ENCODE peak calls at places on chromosome 18, in ten cellular contexts. One of them, this sample, is unnamed.

GRCh38 chr18:64175432-64175831 is 26.5 kb upstream of the LINC00305 start:
- DNase-seq in caudate nucleus: no peak
- DNase-seq in mammary epithelial cell: no peak
- DNase-seq in stimulated activated CD8-positive, alpha-beta memory T cell treated with anti-CD3 and anti-CD28 coated beads, Interleukin-4, amount 100 ng/mL, for 1 hour: no peak
- DNase-seq in activated CD4-positive, alpha-beta T cell treated with anti-CD3 and anti-CD28 coated beads for 24 hours: no peak
- DNase-seq in G401: no peak
- DNase-seq in A549: no peak
- DNase-seq in ovary: no peak
- DNase-seq in lower lobe of right lung: no peak
- DNase-seq in foreskin fibroblast: no peak
- DNase-seq in this sample: no peak

GRCh38 chr18:7749510-7749981 is 182.4 kb downstream of the PTPRM start:
- DNase-seq in caudate nucleus: no peak
- DNase-seq in mammary epithelial cell: no peak
- DNase-seq in stimulated activated CD8-positive, alpha-beta memory T cell treated with anti-CD3 and anti-CD28 coated beads, Interleukin-4, amount 100 ng/mL, for 1 hour: no peak
- DNase-seq in activated CD4-positive, alpha-beta T cell treated with anti-CD3 and anti-CD28 coated beads for 24 hours: no peak
- DNase-seq in G401: no peak
- DNase-seq in A549: no peak
- DNase-seq in ovary: no peak
- DNase-seq in lower lobe of right lung: no peak
- DNase-seq in foreskin fibroblast: no peak
- DNase-seq in this sample: no peak

GRCh38 chr18:22203035-22203434 is 33.6 kb downstream of the GATA6 start:
- DNase-seq in caudate nucleus: no peak
- DNase-seq in mammary epithelial cell: no peak
- DNase-seq in stimulated activated CD8-positive, alpha-beta memory T cell treated with anti-CD3 and anti-CD28 coated beads, Interleukin-4, amount 100 ng/mL, for 1 hour: no peak
- DNase-seq in activated CD4-positive, alpha-beta T cell treated with anti-CD3 and anti-CD28 coated beads for 24 hours: no peak
- DNase-seq in G401: no peak
- DNase-seq in A549: no peak
- DNase-seq in ovary: no peak
- DNase-seq in lower lobe of right lung: no peak
- DNase-seq in foreskin fibroblast: no peak
- DNase-seq in this sample: no peak

GRCh38 chr18:62418258-62418657 is 93.1 kb downstream of the TNFRSF11A start:
- DNase-seq in caudate nucleus: no peak
- DNase-seq in mammary epithelial cell: no peak
- DNase-seq in stimulated activated CD8-positive, alpha-beta memory T cell treated with anti-CD3 and anti-CD28 coated beads, Interleukin-4, amount 100 ng/mL, for 1 hour: no peak
- DNase-seq in activated CD4-positive, alpha-beta T cell treated with anti-CD3 and anti-CD28 coated beads for 24 hours: no peak
- DNase-seq in G401: no peak
- DNase-seq in A549: no peak
- DNase-seq in ovary: no peak
- DNase-seq in lower lobe of right lung: no peak
- DNase-seq in foreskin fibroblast: no peak
- DNase-seq in this sample: no peak

GRCh38 chr18:58532298-58532697 is 96.6 kb downstream of the ALPK2 start:
- DNase-seq in caudate nucleus: no peak
- DNase-seq in mammary epithelial cell: no peak
- DNase-seq in stimulated activated CD8-positive, alpha-beta memory T cell treated with anti-CD3 and anti-CD28 coated beads, Interleukin-4, amount 100 ng/mL, for 1 hour: no peak
- DNase-seq in activated CD4-positive, alpha-beta T cell treated with anti-CD3 and anti-CD28 coated beads for 24 hours: no peak
- DNase-seq in G401: no peak
- DNase-seq in A549: no peak
- DNase-seq in ovary: no peak
- DNase-seq in lower lobe of right lung: no peak
- DNase-seq in foreskin fibroblast: no peak
- DNase-seq in this sample: no peak

GRCh38 chr18:58996131-58996632 is 131.5 kb downstream of the ZNF532 start:
- DNase-seq in caudate nucleus: no peak
- DNase-seq in mammary epithelial cell: no peak
- DNase-seq in stimulated activated CD8-positive, alpha-beta memory T cell treated with anti-CD3 and anti-CD28 coated beads, Interleukin-4, amount 100 ng/mL, for 1 hour: no peak
- DNase-seq in activated CD4-positive, alpha-beta T cell treated with anti-CD3 and anti-CD28 coated beads for 24 hours: no peak
- DNase-seq in G401: no peak
- DNase-seq in A549: no peak
- DNase-seq in ovary: no peak
- DNase-seq in lower lobe of right lung: no peak
- DNase-seq in foreskin fibroblast: peak
- DNase-seq in this sample: peak

GRCh38 chr18:9925369-9925768 is 11.6 kb downstream of the VAPA start:
- DNase-seq in caudate nucleus: no peak
- DNase-seq in mammary epithelial cell: no peak
- DNase-seq in stimulated activated CD8-positive, alpha-beta memory T cell treated with anti-CD3 and anti-CD28 coated beads, Interleukin-4, amount 100 ng/mL, for 1 hour: no peak
- DNase-seq in activated CD4-positive, alpha-beta T cell treated with anti-CD3 and anti-CD28 coated beads for 24 hours: no peak
- DNase-seq in G401: no peak
- DNase-seq in A549: no peak
- DNase-seq in ovary: no peak
- DNase-seq in lower lobe of right lung: no peak
- DNase-seq in foreskin fibroblast: no peak
- DNase-seq in this sample: no peak

GRCh38 chr18:26159353-26159752 is 25.7 kb downstream of the PSMA8 start:
- DNase-seq in caudate nucleus: no peak
- DNase-seq in mammary epithelial cell: no peak
- DNase-seq in stimulated activated CD8-positive, alpha-beta memory T cell treated with anti-CD3 and anti-CD28 coated beads, Interleukin-4, amount 100 ng/mL, for 1 hour: no peak
- DNase-seq in activated CD4-positive, alpha-beta T cell treated with anti-CD3 and anti-CD28 coated beads for 24 hours: no peak
- DNase-seq in G401: peak
- DNase-seq in A549: peak
- DNase-seq in ovary: no peak
- DNase-seq in lower lobe of right lung: no peak
- DNase-seq in foreskin fibroblast: no peak
- DNase-seq in this sample: no peak

GRCh38 chr18:32040936-32041335 is 22.3 kb downstream of the RNF125 start:
- DNase-seq in caudate nucleus: no peak
- DNase-seq in mammary epithelial cell: peak
- DNase-seq in stimulated activated CD8-positive, alpha-beta memory T cell treated with anti-CD3 and anti-CD28 coated beads, Interleukin-4, amount 100 ng/mL, for 1 hour: peak
- DNase-seq in activated CD4-positive, alpha-beta T cell treated with anti-CD3 and anti-CD28 coated beads for 24 hours: peak
- DNase-seq in G401: no peak
- DNase-seq in A549: no peak
- DNase-seq in ovary: no peak
- DNase-seq in lower lobe of right lung: no peak
- DNase-seq in foreskin fibroblast: no peak
- DNase-seq in this sample: no peak

GRCh38 chr18:23077493-23078256 is 57.6 kb upstream of the CABLES1 start:
- DNase-seq in caudate nucleus: no peak
- DNase-seq in mammary epithelial cell: no peak
- DNase-seq in stimulated activated CD8-positive, alpha-beta memory T cell treated with anti-CD3 and anti-CD28 coated beads, Interleukin-4, amount 100 ng/mL, for 1 hour: no peak
- DNase-seq in activated CD4-positive, alpha-beta T cell treated with anti-CD3 and anti-CD28 coated beads for 24 hours: no peak
- DNase-seq in G401: no peak
- DNase-seq in A549: peak
- DNase-seq in ovary: no peak
- DNase-seq in lower lobe of right lung: no peak
- DNase-seq in foreskin fibroblast: no peak
- DNase-seq in this sample: no peak

GRCh38 chr18:532023-532422 is 31.5 kb upstream of the COLEC12 start:
- DNase-seq in caudate nucleus: no peak
- DNase-seq in mammary epithelial cell: no peak
- DNase-seq in stimulated activated CD8-positive, alpha-beta memory T cell treated with anti-CD3 and anti-CD28 coated beads, Interleukin-4, amount 100 ng/mL, for 1 hour: no peak
- DNase-seq in activated CD4-positive, alpha-beta T cell treated with anti-CD3 and anti-CD28 coated beads for 24 hours: no peak
- DNase-seq in G401: no peak
- DNase-seq in A549: no peak
- DNase-seq in ovary: no peak
- DNase-seq in lower lobe of right lung: no peak
- DNase-seq in foreskin fibroblast: no peak
- DNase-seq in this sample: no peak